ENCODE peak calls at places on chromosomes 2 and 18, in seven cellular contexts. B is Peyer's patch, V is trophoblast cell, C is iPS DF 6.9, Z is A549, N is tibial artery, J is neuronal stem cell. G is an unnamed sample. For H3K4me1, the result is how much of the 10 kb centered on the place peaks cover.

GRCh38 chr2:24121469-24121868 is 1.7 kb downstream of the PFN4 start:
- DNase-seq in B (no peak), V (no peak), C (no peak), Z (no peak), N (no peak), J (peak), G (no peak)

GRCh38 chr2:199019898-199020507 is 437.7 kb downstream of the SATB2 start:
- DNase-seq in B (no peak), V (no peak), C (peak), Z (peak), N (no peak), J (peak), G (no peak)

GRCh38 chr2:101947374-101947773 is 44.4 kb upstream of the IL1R2 start:
- DNase-seq in B (no peak), V (no peak), C (no peak), Z (no peak), N (no peak), J (no peak), G (no peak)

GRCh38 chr2:10812362-10813084 is at the start of gene PDIA6:
- DNase-seq in B (peak), V (peak), C (peak), Z (peak), N (peak), J (peak), G (peak)

GRCh38 chr2:50614056-50614455 is 417.9 kb downstream of the NRXN1 start:
- DNase-seq in B (no peak), V (no peak), C (no peak), Z (no peak), N (no peak), J (no peak), G (no peak)

GRCh38 chr18:49813071-49813320 is 337 bp downstream of the ACAA2 start:
- DNase-seq in B (peak), V (peak), C (no peak), Z (peak), N (peak), J (no peak), G (no peak)

GRCh38 chr2:223123859-223124610 is 72.0 kb downstream of the KCNE4 start:
- DNase-seq in B (no peak), V (no peak), C (no peak), Z (no peak), N (no peak), J (no peak), G (no peak)

GRCh38 chr2:44778221-44778654 is 163.3 kb upstream of the SIX3 start:
- DNase-seq in B (no peak), V (no peak), C (no peak), Z (no peak), N (no peak), J (peak), G (no peak)

GRCh38 chr18:32381761-32382160 is 88.9 kb downstream of the GAREM1 start:
- DNase-seq in B (no peak), V (peak), C (no peak), Z (no peak), N (no peak), J (no peak), G (no peak)

GRCh38 chr18:55998071-55998522 is 410.1 kb upstream of the TCF4 start:
- DNase-seq in B (no peak), V (no peak), C (no peak), Z (no peak), N (no peak), J (peak), G (no peak)

GRCh38 chr2:151976945-151977353 is 121.9 kb downstream of the CACNB4 start:
- DNase-seq in B (no peak), V (peak), C (no peak), Z (no peak), N (no peak), J (no peak), G (no peak)

GRCh38 chr2:202269585-202269984 is 4.0 kb downstream of the NOP58 start:
- DNase-seq in B (no peak), V (no peak), C (no peak), Z (no peak), N (no peak), J (no peak), G (no peak)

GRCh38 chr2:8148260-8148880 is 533.5 kb upstream of the ID2 start:
- DNase-seq in B (no peak), V (peak), C (no peak), Z (peak), N (no peak), J (no peak), G (peak)

GRCh38 chr2:2188344-2189111 is 142.5 kb downstream of the MYT1L start:
- DNase-seq in B (no peak), V (no peak), C (no peak), Z (no peak), N (no peak), J (no peak), G (no peak)

GRCh38 chr2:88885679-88886402 is 194.4 kb downstream of the RPIA start:
- DNase-seq in B (no peak), V (no peak), C (no peak), Z (no peak), N (no peak), J (no peak), G (no peak)

GRCh38 chr2:216044883-216045499 is 31.6 kb upstream of the MREG start:
- DNase-seq in B (no peak), V (no peak), C (no peak), Z (no peak), N (no peak), J (no peak), G (no peak)

GRCh38 chr2:171098607-171099006 is 62.1 kb downstream of the TLK1 start:
- DNase-seq in B (no peak), V (no peak), C (no peak), Z (no peak), N (no peak), J (no peak), G (no peak)

GRCh38 chr18:8260319-8260718 is 348.9 kb upstream of the RAB12 start:
- DNase-seq in B (no peak), V (no peak), C (no peak), Z (no peak), N (no peak), J (no peak), G (peak)

GRCh38 chr2:111950241-111950640 is 51.8 kb downstream of the MERTK start:
- DNase-seq in B (no peak), V (no peak), C (no peak), Z (no peak), N (no peak), J (no peak), G (no peak)

GRCh38 chr2:16687222-16687621 is 21.6 kb upstream of the CYRIA start:
- DNase-seq in B (no peak), V (no peak), C (no peak), Z (no peak), N (no peak), J (no peak), G (no peak)

GRCh38 chr2:207163815-207164747 is 1.7 kb downstream of the KLF7 start:
- DNase-seq in B (peak), V (peak), C (no peak), Z (peak), N (peak), J (no peak), G (no peak)

GRCh38 chr2:216905649-216906048 is 45.8 kb upstream of the TNP1 start:
- DNase-seq in B (no peak), V (no peak), C (no peak), Z (no peak), N (no peak), J (no peak), G (no peak)

GRCh38 chr2:164150601-164151000 is 414.8 kb upstream of the FIGN start:
- DNase-seq in B (no peak), V (no peak), C (no peak), Z (no peak), N (no peak), J (no peak), G (no peak)

GRCh38 chr2:1541812-1542211 is 128.5 kb downstream of the TPO start:
- DNase-seq in B (no peak), V (no peak), C (no peak), Z (no peak), N (no peak), J (no peak), G (no peak)

GRCh38 chr18:36735130-36735529 is 93.7 kb downstream of the TPGS2 start:
- DNase-seq in B (no peak), V (no peak), C (no peak), Z (no peak), N (no peak), J (no peak), G (no peak)

GRCh38 chr2:187372213-187372612 is 75.8 kb downstream of the CALCRL start:
- DNase-seq in B (no peak), V (no peak), C (no peak), Z (no peak), N (no peak), J (no peak), G (no peak)

GRCh38 chr2:150387586-150388288 is 99.7 kb downstream of the RND3 start:
- DNase-seq in B (no peak), V (no peak), C (no peak), Z (no peak), N (no peak), J (no peak), G (no peak)

GRCh38 chr18:12010187-12010802 is 29.0 kb downstream of the IMPA2 start:
- DNase-seq in B (no peak), V (no peak), C (no peak), Z (no peak), N (no peak), J (no peak), G (no peak)

GRCh38 chr2:127641846-127642510 is 4.0 kb upstream of the GPR17 start:
- DNase-seq in B (no peak), V (no peak), C (no peak), Z (no peak), N (no peak), J (no peak), G (no peak)

GRCh38 chr2:184394642-184395041 is 203.7 kb upstream of the ZNF804A start:
- DNase-seq in B (no peak), V (no peak), C (no peak), Z (no peak), N (no peak), J (no peak), G (no peak)

GRCh38 chr2:35081001-35081628 is 1274.5 kb upstream of the CRIM1 start:
- DNase-seq in B (no peak), V (no peak), C (no peak), Z (peak), N (no peak), J (no peak), G (no peak)

GRCh38 chr2:221750317-221750716 is 178.2 kb upstream of the EPHA4 start:
- DNase-seq in B (no peak), V (no peak), C (no peak), Z (no peak), N (no peak), J (no peak), G (no peak)

GRCh38 chr2:164841719-164842623 is at the start of gene COBLL1:
- DNase-seq in B (peak), V (peak), C (peak), Z (peak), N (peak), J (peak), G (no peak)

GRCh38 chr2:224807153-224807964 is 91.2 kb upstream of the CCDC195 start:
- DNase-seq in B (no peak), V (no peak), C (no peak), Z (peak), N (no peak), J (no peak), G (peak)

GRCh38 chr2:1739961-1740713 is 4.2 kb downstream of the PXDN start:
- DNase-seq in B (peak), V (no peak), C (no peak), Z (no peak), N (no peak), J (no peak), G (no peak)

GRCh38 chr2:74372674-74373073 is 7.4 kb downstream of the DCTN1 start:
- DNase-seq in B (no peak), V (no peak), C (no peak), Z (no peak), N (no peak), J (no peak), G (no peak)
- H3K4me1 ChIP-seq in B (under half), V (under half), C (under half), Z (under half), N (under half), J (under half), G (under half)

DNA sequence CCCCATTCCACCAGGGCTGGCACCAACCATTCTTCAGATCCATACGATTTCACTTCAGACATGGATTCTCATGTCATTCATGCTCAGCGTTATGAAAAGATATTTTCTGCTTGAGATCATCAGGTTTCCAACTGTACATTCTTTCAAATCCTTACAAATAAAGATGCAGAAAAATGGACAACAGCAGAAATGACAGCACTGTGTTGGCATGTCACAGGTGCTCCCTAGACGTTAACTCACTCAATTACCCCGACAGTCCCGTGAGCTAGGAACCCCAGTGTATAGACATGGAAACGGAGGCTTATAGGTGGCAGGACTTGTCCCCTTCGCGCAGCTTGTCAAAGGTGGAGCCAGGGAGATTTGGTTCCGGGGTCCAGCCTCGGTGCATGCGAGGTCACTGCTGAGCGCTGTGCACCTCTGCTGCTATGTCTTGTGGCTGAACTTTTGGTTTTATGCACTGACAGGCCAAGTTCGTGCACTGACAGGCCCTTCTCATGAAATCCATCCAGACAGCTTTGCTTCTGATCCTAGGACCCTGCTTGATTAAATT is 17.7 kb downstream of the FHL2 start:
- DNase-seq in B (no peak), V (peak), C (no peak), Z (no peak), N (no peak), J (no peak), G (no peak)
- H3K4me1 ChIP-seq in B (under half), V (under half), C (under half), Z (under half), N (under half), J (under half), G (half or more)

GRCh38 chr18:72555983-72556382 is 11.8 kb upstream of the CBLN2 start:
- DNase-seq in B (no peak), V (no peak), C (no peak), Z (no peak), N (no peak), J (no peak), G (no peak)

DNA sequence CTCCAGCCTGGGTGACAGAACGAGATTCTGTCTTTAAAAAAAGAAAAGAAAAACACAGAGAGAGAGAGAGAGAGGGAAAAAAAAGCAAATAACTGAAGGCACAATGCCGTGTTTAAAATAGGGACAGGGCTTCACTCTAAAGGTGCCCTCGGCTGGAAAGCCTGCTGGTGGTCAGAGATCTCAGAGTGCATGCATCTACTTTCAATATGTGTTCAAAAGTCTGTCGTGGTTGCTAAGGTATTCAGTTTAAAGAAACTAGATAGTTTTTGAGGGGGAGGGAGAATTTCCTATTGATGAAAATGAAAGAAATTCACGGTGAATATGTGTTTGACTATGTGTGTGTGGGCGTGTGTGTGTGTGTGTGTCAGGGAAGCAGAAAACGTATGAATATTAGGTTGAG is 11.0 kb upstream of the CBLN2 start:
- DNase-seq in B (no peak), V (no peak), C (no peak), Z (no peak), N (no peak), J (no peak), G (no peak)
- H3K4me1 ChIP-seq in B (under half), V (under half), C (under half), Z (under half), N (under half), J (under half), G (under half)

GRCh38 chr2:74004212-74005182 is 19.8 kb downstream of the TET3 start:
- DNase-seq in B (no peak), V (no peak), C (no peak), Z (no peak), N (no peak), J (no peak), G (no peak)
- H3K4me1 ChIP-seq in B (under half), V (under half), C (under half), Z (under half), N (half or more), J (half or more), G (under half)

DNA sequence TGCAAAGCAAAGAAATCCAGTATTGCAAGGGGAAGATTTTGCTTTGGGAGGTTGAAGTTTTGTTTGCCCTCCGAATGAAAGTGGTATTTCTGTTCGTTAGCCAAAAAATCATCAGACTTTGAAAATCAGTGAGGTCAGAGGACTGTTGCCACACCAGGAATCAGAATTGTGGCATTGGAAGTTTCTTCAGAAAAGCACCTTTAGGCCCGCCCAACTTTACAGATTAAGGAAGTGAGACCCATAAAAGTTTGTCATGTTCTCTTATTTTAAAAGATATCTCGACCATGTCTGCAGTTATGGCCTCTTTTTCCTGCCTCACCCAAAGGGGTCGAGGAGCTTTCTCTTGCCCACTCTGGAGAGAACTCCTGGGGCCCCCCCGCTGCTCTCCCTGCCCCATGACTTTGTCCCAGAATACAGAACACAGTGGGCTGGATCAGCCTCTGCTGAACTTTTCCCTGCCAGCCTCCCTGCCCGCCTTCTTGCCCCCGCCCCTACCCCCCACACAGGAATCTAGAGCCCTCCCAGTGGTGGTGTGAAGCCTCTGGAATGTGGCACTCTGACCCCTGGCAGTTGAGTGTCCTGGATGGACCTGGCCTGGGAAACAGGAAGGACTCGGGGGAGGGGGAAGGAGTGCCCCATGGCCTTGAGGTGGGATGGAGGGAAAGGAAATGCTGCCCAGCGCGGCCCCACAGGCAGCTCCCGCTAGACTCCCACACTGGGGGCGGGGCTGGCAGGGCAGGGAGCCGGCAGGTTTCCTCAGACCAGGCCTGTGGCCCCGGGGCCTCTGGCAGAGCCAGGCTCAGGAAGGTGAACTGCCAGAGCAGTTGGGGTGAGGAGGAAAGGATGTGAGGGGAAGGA is 25.3 kb downstream of the CRIM1 start:
- DNase-seq in B (peak), V (no peak), C (no peak), Z (peak), N (no peak), J (peak), G (no peak)
- H3K4me1 ChIP-seq in B (under half), V (under half), C (under half), Z (half or more), N (half or more), J (under half), G (under half)

GRCh38 chr2:9722451-9722850 is 91.7 kb upstream of the YWHAQ start:
- DNase-seq in B (no peak), V (peak), C (no peak), Z (no peak), N (no peak), J (no peak), G (no peak)
- H3K4me1 ChIP-seq in B (under half), V (under half), C (under half), Z (under half), N (under half), J (under half), G (under half)

GRCh38 chr18:21479721-21480120 is 120.8 kb downstream of the ESCO1 start:
- DNase-seq in B (no peak), V (peak), C (no peak), Z (no peak), N (no peak), J (no peak), G (no peak)
- H3K4me1 ChIP-seq in B (under half), V (under half), C (under half), Z (under half), N (under half), J (under half), G (under half)